ENCODE peak calls at places on chromosomes 6 and 20, in six cellular contexts. R, O, J, E, A and B are unnamed samples.
A peak's percentile ranks its signal among the peaks of the same experiment; 100 is the strongest.

GRCh38 chr20:676315-676937 is 824 bp upstream of the SCRT2 start:
- DNase-seq in R (no peak), O (no peak), J (no peak), E (no peak), A (peak; percentile 56), B (no peak)

GRCh38 chr6:41846666-41847237 is 48.4 kb downstream of the USP49 start:
- DNase-seq in R (peak; percentile 60), O (peak; percentile 24), J (peak; percentile 90), E (peak; percentile 18), A (peak; percentile 70), B (peak; percentile 68)

GRCh38 chr6:69937402-69938131 is 71.2 kb downstream of the COL19A1 start:
- DNase-seq in R (no peak), O (no peak), J (no peak), E (no peak), A (no peak), B (no peak)

GRCh38 chr6:51655517-51655916 is 431.9 kb downstream of the PKHD1 start:
- DNase-seq in R (no peak), O (no peak), J (no peak), E (no peak), A (no peak), B (no peak)

GRCh38 chr6:147180926-147181325 is 23.3 kb upstream of the STXBP5 start:
- DNase-seq in R (no peak), O (no peak), J (no peak), E (no peak), A (no peak), B (no peak)

GRCh38 chr20:23645575-23645974 is 7.8 kb upstream of the CST3 start:
- DNase-seq in R (no peak), O (no peak), J (no peak), E (no peak), A (no peak), B (no peak)

GRCh38 chr6:8655670-8656454 is 220.5 kb upstream of the SLC35B3 start:
- DNase-seq in R (no peak), O (no peak), J (no peak), E (no peak), A (no peak), B (no peak)

GRCh38 chr6:41022294-41022693 is 16.7 kb downstream of the UNC5CL start:
- DNase-seq in R (no peak), O (no peak), J (no peak), E (no peak), A (no peak), B (no peak)